ENCODE peak calls at places on chromosomes 12 and 14, in seven cellular contexts. One of them, this sample, is unnamed.

GRCh38 chr12:44628180-44628579 is 247.9 kb downstream of the NELL2 start:
- DNase-seq in tibial nerve: no peak
- DNase-seq in stimulated activated effector memory CD8-positive, alpha-beta T cell treated with anti-CD3 and anti-CD28 coated beads, Interleukin-12 subunit alpha, Interleukin-12 subunit beta, amount 100 ng/mL, for 72 hours: no peak
- DNase-seq in amniotic stem cell: no peak
- DNase-seq in IMR-90: no peak
- DNase-seq in AG09319: no peak
- DNase-seq in AG09309: no peak
- DNase-seq in this sample: no peak

GRCh38 chr14:99075771-99076370 is 196.1 kb downstream of the BCL11B start:
- DNase-seq in tibial nerve: no peak
- DNase-seq in stimulated activated effector memory CD8-positive, alpha-beta T cell treated with anti-CD3 and anti-CD28 coated beads, Interleukin-12 subunit alpha, Interleukin-12 subunit beta, amount 100 ng/mL, for 72 hours: no peak
- DNase-seq in amniotic stem cell: no peak
- DNase-seq in IMR-90: no peak
- DNase-seq in AG09319: no peak
- DNase-seq in AG09309: no peak
- DNase-seq in this sample: no peak

GRCh38 chr14:84282618-84283017 is 1247.3 kb upstream of the FLRT2 start:
- DNase-seq in tibial nerve: no peak
- DNase-seq in stimulated activated effector memory CD8-positive, alpha-beta T cell treated with anti-CD3 and anti-CD28 coated beads, Interleukin-12 subunit alpha, Interleukin-12 subunit beta, amount 100 ng/mL, for 72 hours: no peak
- DNase-seq in amniotic stem cell: no peak
- DNase-seq in IMR-90: no peak
- DNase-seq in AG09319: no peak
- DNase-seq in AG09309: no peak
- DNase-seq in this sample: no peak

GRCh38 chr12:40946612-40947194 is 241.4 kb upstream of the PDZRN4 start:
- DNase-seq in tibial nerve: no peak
- DNase-seq in stimulated activated effector memory CD8-positive, alpha-beta T cell treated with anti-CD3 and anti-CD28 coated beads, Interleukin-12 subunit alpha, Interleukin-12 subunit beta, amount 100 ng/mL, for 72 hours: no peak
- DNase-seq in amniotic stem cell: no peak
- DNase-seq in IMR-90: peak; percentile 42
- DNase-seq in AG09319: peak; percentile 10
- DNase-seq in AG09309: no peak
- DNase-seq in this sample: no peak

GRCh38 chr14:85978851-85979250 is 448.9 kb downstream of the FLRT2 start:
- DNase-seq in tibial nerve: no peak
- DNase-seq in stimulated activated effector memory CD8-positive, alpha-beta T cell treated with anti-CD3 and anti-CD28 coated beads, Interleukin-12 subunit alpha, Interleukin-12 subunit beta, amount 100 ng/mL, for 72 hours: no peak
- DNase-seq in amniotic stem cell: no peak
- DNase-seq in IMR-90: no peak
- DNase-seq in AG09319: no peak
- DNase-seq in AG09309: no peak
- DNase-seq in this sample: no peak

GRCh38 chr12:46409342-46409741 is 36.8 kb upstream of the SLC38A2 start:
- DNase-seq in tibial nerve: no peak
- DNase-seq in stimulated activated effector memory CD8-positive, alpha-beta T cell treated with anti-CD3 and anti-CD28 coated beads, Interleukin-12 subunit alpha, Interleukin-12 subunit beta, amount 100 ng/mL, for 72 hours: no peak
- DNase-seq in amniotic stem cell: no peak
- DNase-seq in IMR-90: no peak
- DNase-seq in AG09319: no peak
- DNase-seq in AG09309: no peak
- DNase-seq in this sample: no peak

GRCh38 chr12:20557076-20557475 is 138.1 kb upstream of the SLCO1C1 start:
- DNase-seq in tibial nerve: no peak
- DNase-seq in stimulated activated effector memory CD8-positive, alpha-beta T cell treated with anti-CD3 and anti-CD28 coated beads, Interleukin-12 subunit alpha, Interleukin-12 subunit beta, amount 100 ng/mL, for 72 hours: no peak
- DNase-seq in amniotic stem cell: no peak
- DNase-seq in IMR-90: no peak
- DNase-seq in AG09319: no peak
- DNase-seq in AG09309: no peak
- DNase-seq in this sample: no peak

GRCh38 chr14:94748667-94749347 is 21.1 kb downstream of the GSC start:
- DNase-seq in tibial nerve: no peak
- DNase-seq in stimulated activated effector memory CD8-positive, alpha-beta T cell treated with anti-CD3 and anti-CD28 coated beads, Interleukin-12 subunit alpha, Interleukin-12 subunit beta, amount 100 ng/mL, for 72 hours: no peak
- DNase-seq in amniotic stem cell: no peak
- DNase-seq in IMR-90: no peak
- DNase-seq in AG09319: no peak
- DNase-seq in AG09309: no peak
- DNase-seq in this sample: no peak

GRCh38 chr12:31737763-31738162 is 8.9 kb upstream of the AMN1 start:
- DNase-seq in tibial nerve: no peak
- DNase-seq in stimulated activated effector memory CD8-positive, alpha-beta T cell treated with anti-CD3 and anti-CD28 coated beads, Interleukin-12 subunit alpha, Interleukin-12 subunit beta, amount 100 ng/mL, for 72 hours: no peak
- DNase-seq in amniotic stem cell: no peak
- DNase-seq in IMR-90: no peak
- DNase-seq in AG09319: no peak
- DNase-seq in AG09309: no peak
- DNase-seq in this sample: no peak

GRCh38 chr14:102507026-102507860 is 2.3 kb downstream of the ANKRD9 start:
- DNase-seq in tibial nerve: no peak
- DNase-seq in stimulated activated effector memory CD8-positive, alpha-beta T cell treated with anti-CD3 and anti-CD28 coated beads, Interleukin-12 subunit alpha, Interleukin-12 subunit beta, amount 100 ng/mL, for 72 hours: no peak
- DNase-seq in amniotic stem cell: no peak
- DNase-seq in IMR-90: no peak
- DNase-seq in AG09319: no peak
- DNase-seq in AG09309: no peak
- DNase-seq in this sample: no peak

GRCh38 chr12:68098939-68099338 is 60.6 kb downstream of the IFNG start:
- DNase-seq in tibial nerve: no peak
- DNase-seq in stimulated activated effector memory CD8-positive, alpha-beta T cell treated with anti-CD3 and anti-CD28 coated beads, Interleukin-12 subunit alpha, Interleukin-12 subunit beta, amount 100 ng/mL, for 72 hours: no peak
- DNase-seq in amniotic stem cell: no peak
- DNase-seq in IMR-90: no peak
- DNase-seq in AG09319: no peak
- DNase-seq in AG09309: no peak
- DNase-seq in this sample: no peak

GRCh38 chr14:89383171-89383845 is 33.7 kb downstream of the FOXN3 start:
- DNase-seq in tibial nerve: no peak
- DNase-seq in stimulated activated effector memory CD8-positive, alpha-beta T cell treated with anti-CD3 and anti-CD28 coated beads, Interleukin-12 subunit alpha, Interleukin-12 subunit beta, amount 100 ng/mL, for 72 hours: no peak
- DNase-seq in amniotic stem cell: no peak
- DNase-seq in IMR-90: no peak
- DNase-seq in AG09319: no peak
- DNase-seq in AG09309: no peak
- DNase-seq in this sample: no peak

GRCh38 chr14:23054000-23054811 is 3.1 kb downstream of the CDH24 start:
- DNase-seq in tibial nerve: no peak
- DNase-seq in stimulated activated effector memory CD8-positive, alpha-beta T cell treated with anti-CD3 and anti-CD28 coated beads, Interleukin-12 subunit alpha, Interleukin-12 subunit beta, amount 100 ng/mL, for 72 hours: no peak
- DNase-seq in amniotic stem cell: no peak
- DNase-seq in IMR-90: no peak
- DNase-seq in AG09319: no peak
- DNase-seq in AG09309: no peak
- DNase-seq in this sample: no peak

GRCh38 chr12:59808317-59808910 is 212.6 kb downstream of the SLC16A7 start:
- DNase-seq in tibial nerve: no peak
- DNase-seq in stimulated activated effector memory CD8-positive, alpha-beta T cell treated with anti-CD3 and anti-CD28 coated beads, Interleukin-12 subunit alpha, Interleukin-12 subunit beta, amount 100 ng/mL, for 72 hours: no peak
- DNase-seq in amniotic stem cell: peak; percentile 10
- DNase-seq in IMR-90: peak; percentile 41
- DNase-seq in AG09319: no peak
- DNase-seq in AG09309: no peak
- DNase-seq in this sample: no peak

GRCh38 chr14:75088566-75089373 is 19.3 kb downstream of the ZC2HC1C start:
- DNase-seq in tibial nerve: peak; percentile 92
- DNase-seq in stimulated activated effector memory CD8-positive, alpha-beta T cell treated with anti-CD3 and anti-CD28 coated beads, Interleukin-12 subunit alpha, Interleukin-12 subunit beta, amount 100 ng/mL, for 72 hours: no peak
- DNase-seq in amniotic stem cell: peak; percentile 44
- DNase-seq in IMR-90: peak; percentile 65
- DNase-seq in AG09319: no peak
- DNase-seq in AG09309: no peak
- DNase-seq in this sample: no peak

GRCh38 chr12:124083708-124084107 is 110.7 kb downstream of the ZNF664 start:
- DNase-seq in tibial nerve: no peak
- DNase-seq in stimulated activated effector memory CD8-positive, alpha-beta T cell treated with anti-CD3 and anti-CD28 coated beads, Interleukin-12 subunit alpha, Interleukin-12 subunit beta, amount 100 ng/mL, for 72 hours: no peak
- DNase-seq in amniotic stem cell: no peak
- DNase-seq in IMR-90: no peak
- DNase-seq in AG09319: no peak
- DNase-seq in AG09309: no peak
- DNase-seq in this sample: no peak

GRCh38 chr12:1809606-1810140 is 10.7 kb upstream of the LRTM2 start:
- DNase-seq in tibial nerve: no peak
- DNase-seq in stimulated activated effector memory CD8-positive, alpha-beta T cell treated with anti-CD3 and anti-CD28 coated beads, Interleukin-12 subunit alpha, Interleukin-12 subunit beta, amount 100 ng/mL, for 72 hours: no peak
- DNase-seq in amniotic stem cell: no peak
- DNase-seq in IMR-90: no peak
- DNase-seq in AG09319: no peak
- DNase-seq in AG09309: no peak
- DNase-seq in this sample: no peak

GRCh38 chr12:102702447-102703114 is 214.5 kb downstream of the PAH start:
- DNase-seq in tibial nerve: peak; percentile 80
- DNase-seq in stimulated activated effector memory CD8-positive, alpha-beta T cell treated with anti-CD3 and anti-CD28 coated beads, Interleukin-12 subunit alpha, Interleukin-12 subunit beta, amount 100 ng/mL, for 72 hours: no peak
- DNase-seq in amniotic stem cell: no peak
- DNase-seq in IMR-90: peak; percentile 65
- DNase-seq in AG09319: peak; percentile 51
- DNase-seq in AG09309: peak; percentile 51
- DNase-seq in this sample: peak; percentile 18

GRCh38 chr12:132544173-132544468 is 54.2 kb downstream of the FBRSL1 start:
- DNase-seq in tibial nerve: no peak
- DNase-seq in stimulated activated effector memory CD8-positive, alpha-beta T cell treated with anti-CD3 and anti-CD28 coated beads, Interleukin-12 subunit alpha, Interleukin-12 subunit beta, amount 100 ng/mL, for 72 hours: no peak
- DNase-seq in amniotic stem cell: no peak
- DNase-seq in IMR-90: no peak
- DNase-seq in AG09319: no peak
- DNase-seq in AG09309: no peak
- DNase-seq in this sample: no peak

GRCh38 chr14:104970231-104971068 is 7.7 kb downstream of the AHNAK2 start:
- DNase-seq in tibial nerve: peak; percentile 72
- DNase-seq in stimulated activated effector memory CD8-positive, alpha-beta T cell treated with anti-CD3 and anti-CD28 coated beads, Interleukin-12 subunit alpha, Interleukin-12 subunit beta, amount 100 ng/mL, for 72 hours: no peak
- DNase-seq in amniotic stem cell: peak; percentile 42
- DNase-seq in IMR-90: peak; percentile 81
- DNase-seq in AG09319: peak; percentile 53
- DNase-seq in AG09309: peak; percentile 55
- DNase-seq in this sample: peak; percentile 64

GRCh38 chr14:36019126-36019525 is 157.4 kb downstream of the PTCSC3 start:
- DNase-seq in tibial nerve: no peak
- DNase-seq in stimulated activated effector memory CD8-positive, alpha-beta T cell treated with anti-CD3 and anti-CD28 coated beads, Interleukin-12 subunit alpha, Interleukin-12 subunit beta, amount 100 ng/mL, for 72 hours: no peak
- DNase-seq in amniotic stem cell: no peak
- DNase-seq in IMR-90: no peak
- DNase-seq in AG09319: no peak
- DNase-seq in AG09309: peak; percentile 11
- DNase-seq in this sample: no peak

GRCh38 chr12:109131522-109132050 is 15.2 kb downstream of the ACACB start:
- DNase-seq in tibial nerve: no peak
- DNase-seq in stimulated activated effector memory CD8-positive, alpha-beta T cell treated with anti-CD3 and anti-CD28 coated beads, Interleukin-12 subunit alpha, Interleukin-12 subunit beta, amount 100 ng/mL, for 72 hours: no peak
- DNase-seq in amniotic stem cell: no peak
- DNase-seq in IMR-90: no peak
- DNase-seq in AG09319: no peak
- DNase-seq in AG09309: no peak
- DNase-seq in this sample: no peak

GRCh38 chr12:16610006-16610520 is 4.1 kb upstream of the LMO3 start:
- DNase-seq in tibial nerve: no peak
- DNase-seq in stimulated activated effector memory CD8-positive, alpha-beta T cell treated with anti-CD3 and anti-CD28 coated beads, Interleukin-12 subunit alpha, Interleukin-12 subunit beta, amount 100 ng/mL, for 72 hours: no peak
- DNase-seq in amniotic stem cell: no peak
- DNase-seq in IMR-90: no peak
- DNase-seq in AG09319: no peak
- DNase-seq in AG09309: no peak
- DNase-seq in this sample: no peak

GRCh38 chr12:109949089-109949488 is 47.1 kb downstream of the GIT2 start:
- DNase-seq in tibial nerve: no peak
- DNase-seq in stimulated activated effector memory CD8-positive, alpha-beta T cell treated with anti-CD3 and anti-CD28 coated beads, Interleukin-12 subunit alpha, Interleukin-12 subunit beta, amount 100 ng/mL, for 72 hours: no peak
- DNase-seq in amniotic stem cell: no peak
- DNase-seq in IMR-90: peak; percentile 79
- DNase-seq in AG09319: peak; percentile 60
- DNase-seq in AG09309: no peak
- DNase-seq in this sample: no peak

GRCh38 chr12:47078733-47079364 is 572 bp upstream of the PCED1B start:
- DNase-seq in tibial nerve: no peak
- DNase-seq in stimulated activated effector memory CD8-positive, alpha-beta T cell treated with anti-CD3 and anti-CD28 coated beads, Interleukin-12 subunit alpha, Interleukin-12 subunit beta, amount 100 ng/mL, for 72 hours: no peak
- DNase-seq in amniotic stem cell: no peak
- DNase-seq in IMR-90: peak; percentile 37
- DNase-seq in AG09319: no peak
- DNase-seq in AG09309: no peak
- DNase-seq in this sample: no peak

GRCh38 chr14:24984846-24985589 is 64.9 kb downstream of the STXBP6 start:
- DNase-seq in tibial nerve: no peak
- DNase-seq in stimulated activated effector memory CD8-positive, alpha-beta T cell treated with anti-CD3 and anti-CD28 coated beads, Interleukin-12 subunit alpha, Interleukin-12 subunit beta, amount 100 ng/mL, for 72 hours: no peak
- DNase-seq in amniotic stem cell: no peak
- DNase-seq in IMR-90: no peak
- DNase-seq in AG09319: no peak
- DNase-seq in AG09309: no peak
- DNase-seq in this sample: no peak

GRCh38 chr14:56102901-56103409 is 15.3 kb upstream of the PELI2 start:
- DNase-seq in tibial nerve: no peak
- DNase-seq in stimulated activated effector memory CD8-positive, alpha-beta T cell treated with anti-CD3 and anti-CD28 coated beads, Interleukin-12 subunit alpha, Interleukin-12 subunit beta, amount 100 ng/mL, for 72 hours: no peak
- DNase-seq in amniotic stem cell: no peak
- DNase-seq in IMR-90: no peak
- DNase-seq in AG09319: no peak
- DNase-seq in AG09309: no peak
- DNase-seq in this sample: no peak

GRCh38 chr14:55689971-55690871 is 110.2 kb downstream of the KTN1 start:
- DNase-seq in tibial nerve: no peak
- DNase-seq in stimulated activated effector memory CD8-positive, alpha-beta T cell treated with anti-CD3 and anti-CD28 coated beads, Interleukin-12 subunit alpha, Interleukin-12 subunit beta, amount 100 ng/mL, for 72 hours: no peak
- DNase-seq in amniotic stem cell: no peak
- DNase-seq in IMR-90: no peak
- DNase-seq in AG09319: no peak
- DNase-seq in AG09309: no peak
- DNase-seq in this sample: no peak

GRCh38 chr12:77153706-77154105 is 88.3 kb upstream of the E2F7 start:
- DNase-seq in tibial nerve: no peak
- DNase-seq in stimulated activated effector memory CD8-positive, alpha-beta T cell treated with anti-CD3 and anti-CD28 coated beads, Interleukin-12 subunit alpha, Interleukin-12 subunit beta, amount 100 ng/mL, for 72 hours: no peak
- DNase-seq in amniotic stem cell: no peak
- DNase-seq in IMR-90: no peak
- DNase-seq in AG09319: no peak
- DNase-seq in AG09309: no peak
- DNase-seq in this sample: no peak

GRCh38 chr12:26868505-26869494 is 35.8 kb upstream of the ITPR2 start:
- DNase-seq in tibial nerve: no peak
- DNase-seq in stimulated activated effector memory CD8-positive, alpha-beta T cell treated with anti-CD3 and anti-CD28 coated beads, Interleukin-12 subunit alpha, Interleukin-12 subunit beta, amount 100 ng/mL, for 72 hours: no peak
- DNase-seq in amniotic stem cell: no peak
- DNase-seq in IMR-90: no peak
- DNase-seq in AG09319: no peak
- DNase-seq in AG09309: no peak
- DNase-seq in this sample: no peak

GRCh38 chr14:37583358-37584210 is 11.5 kb downstream of the FOXA1 start:
- DNase-seq in tibial nerve: no peak
- DNase-seq in stimulated activated effector memory CD8-positive, alpha-beta T cell treated with anti-CD3 and anti-CD28 coated beads, Interleukin-12 subunit alpha, Interleukin-12 subunit beta, amount 100 ng/mL, for 72 hours: no peak
- DNase-seq in amniotic stem cell: no peak
- DNase-seq in IMR-90: no peak
- DNase-seq in AG09319: no peak
- DNase-seq in AG09309: no peak
- DNase-seq in this sample: no peak

This sample was measured in skeletal muscle cell.